ENCODE peak calls at places on chromosomes 7 and 10, in five cellular contexts. One of them, this sample, is unnamed.

GRCh38 chr7:51045319-51046102 is 262.8 kb upstream of the GRB10 start:
- DNase-seq in CD4-positive, alpha-beta memory T cell: no peak
- DNase-seq in EH: peak; percentile 90
- DNase-seq in glomerular endothelial cell: no peak
- DNase-seq in fibroblast of pulmonary artery: peak; percentile 19
- DNase-seq in this sample: peak; percentile 83

GRCh38 chr7:158530800-158531609 is 56.6 kb downstream of the PTPRN2 start:
- DNase-seq in fibroblast of pulmonary artery: no peak
- DNase-seq in glomerular endothelial cell: no peak
- DNase-seq in EH: no peak
- DNase-seq in CD4-positive, alpha-beta memory T cell: no peak
- DNase-seq in this sample: no peak

GRCh38 chr10:11305825-11306601 is 288.3 kb downstream of the CELF2 start:
- DNase-seq in CD4-positive, alpha-beta memory T cell: no peak
- DNase-seq in glomerular endothelial cell: no peak
- DNase-seq in EH: no peak
- DNase-seq in fibroblast of pulmonary artery: no peak
- DNase-seq in this sample: no peak

GRCh38 chr10:102297132-102297531 is 51.8 kb downstream of the GBF1 start:
- DNase-seq in glomerular endothelial cell: no peak
- DNase-seq in EH: no peak
- DNase-seq in CD4-positive, alpha-beta memory T cell: no peak
- DNase-seq in fibroblast of pulmonary artery: no peak
- DNase-seq in this sample: no peak

GRCh38 chr10:11025978-11026377 is 8.3 kb downstream of the CELF2 start:
- DNase-seq in EH: no peak
- DNase-seq in CD4-positive, alpha-beta memory T cell: no peak
- DNase-seq in glomerular endothelial cell: no peak
- DNase-seq in fibroblast of pulmonary artery: no peak
- DNase-seq in this sample: no peak

GRCh38 chr7:44057849-44058758 is 7.3 kb downstream of the PGAM2 start:
- DNase-seq in CD4-positive, alpha-beta memory T cell: no peak
- DNase-seq in EH: no peak
- DNase-seq in glomerular endothelial cell: no peak
- DNase-seq in fibroblast of pulmonary artery: no peak
- DNase-seq in this sample: no peak

GRCh38 chr7:118858651-118859149 is 634.2 kb downstream of the ANKRD7 start:
- DNase-seq in CD4-positive, alpha-beta memory T cell: no peak
- DNase-seq in EH: no peak
- DNase-seq in glomerular endothelial cell: no peak
- DNase-seq in fibroblast of pulmonary artery: no peak
- DNase-seq in this sample: no peak

GRCh38 chr10:45229823-45230222 is 85.6 kb downstream of the OR13A1 start:
- DNase-seq in CD4-positive, alpha-beta memory T cell: no peak
- DNase-seq in glomerular endothelial cell: no peak
- DNase-seq in fibroblast of pulmonary artery: no peak
- DNase-seq in EH: no peak
- DNase-seq in this sample: no peak

GRCh38 chr7:121985476-121985875 is 112.5 kb downstream of the PTPRZ1 start:
- DNase-seq in fibroblast of pulmonary artery: no peak
- DNase-seq in EH: peak; percentile 13
- DNase-seq in glomerular endothelial cell: no peak
- DNase-seq in CD4-positive, alpha-beta memory T cell: no peak
- DNase-seq in this sample: no peak

GRCh38 chr7:133315332-133316040 is 62.6 kb downstream of the EXOC4 start:
- DNase-seq in CD4-positive, alpha-beta memory T cell: no peak
- DNase-seq in EH: peak; percentile 76
- DNase-seq in fibroblast of pulmonary artery: peak; percentile 61
- DNase-seq in glomerular endothelial cell: no peak
- DNase-seq in this sample: no peak

GRCh38 chr10:96287392-96288105 is 16.2 kb upstream of the BLNK start:
- DNase-seq in CD4-positive, alpha-beta memory T cell: no peak
- DNase-seq in glomerular endothelial cell: no peak
- DNase-seq in fibroblast of pulmonary artery: peak; percentile 2
- DNase-seq in EH: no peak
- DNase-seq in this sample: no peak

GRCh38 chr7:157469181-157470016 is 132.6 kb downstream of the DNAJB6 start:
- DNase-seq in CD4-positive, alpha-beta memory T cell: no peak
- DNase-seq in glomerular endothelial cell: no peak
- DNase-seq in EH: no peak
- DNase-seq in fibroblast of pulmonary artery: no peak
- DNase-seq in this sample: no peak

GRCh38 chr10:75572478-75572877 is 141.1 kb downstream of the LRMDA start:
- DNase-seq in glomerular endothelial cell: no peak
- DNase-seq in EH: no peak
- DNase-seq in CD4-positive, alpha-beta memory T cell: no peak
- DNase-seq in fibroblast of pulmonary artery: no peak
- DNase-seq in this sample: no peak